ENCODE peak calls at places on chromosomes 13 and 19, in ten cellular contexts. Q, T, I, D, G, L, A, S, R and O are unnamed samples.

GRCh38 chr19:43748205-43748594 is 6.6 kb downstream of the SMG9 start:
- DNase-seq in Q (no peak), T (no peak), I (no peak), D (no peak), G (no peak), L (no peak), A (no peak), S (no peak), R (no peak), O (no peak)

GRCh38 chr19:14467816-14468215 is 7.3 kb downstream of the PTGER1 start:
- DNase-seq in Q (no peak), T (no peak), I (no peak), D (no peak), G (no peak), L (peak), A (no peak), S (no peak), R (no peak), O (no peak)

GRCh38 chr13:22061371-22061805 is 390.5 kb downstream of the FGF9 start:
- DNase-seq in Q (no peak), T (no peak), I (no peak), D (no peak), G (peak), L (no peak), A (peak), S (peak), R (no peak), O (no peak)

GRCh38 chr13:38766799-38767198 is 79.9 kb downstream of the FREM2 start:
- DNase-seq in Q (no peak), T (no peak), I (no peak), D (no peak), G (no peak), L (no peak), A (no peak), S (no peak), R (no peak), O (no peak)

GRCh38 chr19:11046608-11047354 is 42.5 kb upstream of the LDLR start:
- DNase-seq in Q (no peak), T (no peak), I (no peak), D (no peak), G (no peak), L (no peak), A (no peak), S (no peak), R (no peak), O (no peak)

GRCh38 chr19:11165486-11166030 is 10.0 kb upstream of the SPC24 start:
- DNase-seq in Q (no peak), T (no peak), I (peak), D (peak), G (no peak), L (no peak), A (no peak), S (no peak), R (no peak), O (no peak)

GRCh38 chr19:14950421-14950820 is 9.1 kb downstream of the OR7C2 start:
- DNase-seq in Q (no peak), T (no peak), I (no peak), D (no peak), G (no peak), L (no peak), A (no peak), S (no peak), R (no peak), O (no peak)

GRCh38 chr19:33431986-33432385 is 58.5 kb downstream of the CEBPG start:
- DNase-seq in Q (no peak), T (no peak), I (no peak), D (no peak), G (no peak), L (no peak), A (no peak), S (no peak), R (no peak), O (no peak)

GRCh38 chr19:13923194-13923987 is 14.8 kb downstream of the PODNL1 start:
- DNase-seq in Q (no peak), T (no peak), I (no peak), D (no peak), G (no peak), L (no peak), A (no peak), S (no peak), R (no peak), O (no peak)

GRCh38 chr19:33702606-33703437 is 81.1 kb downstream of the CHST8 start:
- DNase-seq in Q (no peak), T (no peak), I (no peak), D (no peak), G (no peak), L (no peak), A (no peak), S (no peak), R (no peak), O (no peak)